ENCODE peak calls at places on chromosomes 11 and 22, in five cellular contexts. U is COR-L47; O is activated CD4-positive, alpha-beta T cell treated with anti-CD3 and anti-CD28 coated beads, Interleukin-2, amount 50 U/mL, for 24 hours; B is osteocyte; M is LoVo. C is an unnamed sample.

GRCh38 chr11:116558504-116559252 is 214.1 kb downstream of the BUD13 start:
- DNase-seq in U (no peak), O (no peak), B (no peak), M (no peak), C (no peak)

GRCh38 chr22:42432818-42433217 is 615 bp upstream of the NFAM1 start:
- DNase-seq in U (peak; percentile 52), O (no peak), B (no peak), M (no peak), C (no peak)

GRCh38 chr11:109946322-109946846 is 146.8 kb upstream of the ZC3H12C start:
- DNase-seq in U (peak; percentile 77), O (no peak), B (peak; percentile 92), M (peak; percentile 83), C (peak; percentile 87)

GRCh38 chr11:131423715-131424114 is 53.3 kb downstream of the NTM start:
- DNase-seq in U (no peak), O (no peak), B (no peak), M (peak; percentile 21), C (peak; percentile 46)

GRCh38 chr22:20533095-20533878 is 25.9 kb downstream of the MED15 start:
- DNase-seq in U (no peak), O (no peak), B (no peak), M (no peak), C (peak; percentile 32)

GRCh38 chr11:109421981-109422590 is at the start of gene C11orf87:
- DNase-seq in U (peak; percentile 8), O (no peak), B (no peak), M (no peak), C (no peak)

GRCh38 chr22:45620707-45621106 is 50.9 kb upstream of the ATXN10 start:
- DNase-seq in U (no peak), O (no peak), B (no peak), M (no peak), C (no peak)

GRCh38 chr22:23102002-23102655 is 31.8 kb downstream of the GNAZ start:
- DNase-seq in U (no peak), O (no peak), B (no peak), M (no peak), C (no peak)

GRCh38 chr11:126404367-126404766 is 48.9 kb downstream of the ST3GAL4 start:
- DNase-seq in U (no peak), O (no peak), B (no peak), M (peak; percentile 37), C (peak; percentile 20)

GRCh38 chr22:48106215-48106614 is 1343.8 kb downstream of the TBC1D22A start:
- DNase-seq in U (no peak), O (no peak), B (peak; percentile 74), M (no peak), C (no peak)

GRCh38 chr11:106950067-106950491 is 68.2 kb downstream of the GUCY1A2 start:
- DNase-seq in U (peak; percentile 82), O (no peak), B (no peak), M (no peak), C (peak; percentile 45)

GRCh38 chr22:42619261-42620063 is 4.8 kb upstream of the POLDIP3 start:
- DNase-seq in U (no peak), O (no peak), B (no peak), M (no peak), C (no peak)

GRCh38 chr11:98107736-98108135 is 913.0 kb upstream of the CNTN5 start:
- DNase-seq in U (no peak), O (no peak), B (no peak), M (no peak), C (no peak)

C was measured in mammary epithelial cell.